ENCODE peak calls at places on chromosomes 3 and 15, in ten cellular contexts. B, U, M, I, O, E, L, K, G and V are unnamed samples.

GRCh38 chr15:35783203-35783602 is 237.2 kb upstream of the DPH6 start:
- DNase-seq in B (no peak), U (no peak), M (no peak), I (no peak), O (no peak), E (no peak), L (no peak), K (no peak), G (no peak), V (no peak)

GRCh38 chr15:98596885-98597343 is 51.4 kb upstream of the IGF1R start:
- DNase-seq in B (no peak), U (no peak), M (no peak), I (no peak), O (no peak), E (no peak), L (no peak), K (no peak), G (no peak), V (no peak)

GRCh38 chr3:53175613-53176537 is 14.9 kb downstream of the PRKCD start:
- DNase-seq in B (no peak), U (no peak), M (no peak), I (no peak), O (no peak), E (no peak), L (no peak), K (no peak), G (no peak), V (no peak)

GRCh38 chr3:126958638-126959085 is 24.3 kb upstream of the PLXNA1 start:
- DNase-seq in B (no peak), U (no peak), M (no peak), I (no peak), O (no peak), E (no peak), L (peak; percentile 11), K (no peak), G (no peak), V (no peak)

GRCh38 chr3:134651347-134652041 is 672 bp upstream of the KY start:
- DNase-seq in B (no peak), U (no peak), M (no peak), I (peak; percentile 31), O (no peak), E (no peak), L (peak; percentile 85), K (no peak), G (peak; percentile 47), V (no peak)

GRCh38 chr15:43105077-43105769 is 615 bp downstream of the UBR1 start:
- DNase-seq in B (no peak), U (no peak), M (no peak), I (peak; percentile 8), O (no peak), E (peak; percentile 54), L (no peak), K (no peak), G (peak; percentile 12), V (peak; percentile 18)

GRCh38 chr3:190258634-190259033 is 63.6 kb downstream of the CLDN1 start:
- DNase-seq in B (no peak), U (no peak), M (peak; percentile 33), I (peak; percentile 62), O (no peak), E (no peak), L (peak; percentile 36), K (no peak), G (peak; percentile 25), V (no peak)

GRCh38 chr15:90064931-90065681 is 37.2 kb downstream of the IDH2 start:
- DNase-seq in B (no peak), U (no peak), M (no peak), I (no peak), O (no peak), E (no peak), L (peak; percentile 85), K (no peak), G (no peak), V (peak; percentile 68)

GRCh38 chr15:43095243-43095642 is 10.6 kb downstream of the UBR1 start:
- DNase-seq in B (no peak), U (no peak), M (no peak), I (no peak), O (no peak), E (no peak), L (no peak), K (no peak), G (peak; percentile 87), V (no peak)

GRCh38 chr3:125013095-125013494 is 42.7 kb downstream of the HEG1 start:
- DNase-seq in B (no peak), U (no peak), M (no peak), I (no peak), O (no peak), E (no peak), L (no peak), K (no peak), G (no peak), V (no peak)

GRCh38 chr15:79849789-79850188 is 47.0 kb downstream of the MTHFS start:
- DNase-seq in B (no peak), U (no peak), M (peak; percentile 21), I (peak; percentile 46), O (no peak), E (no peak), L (no peak), K (peak; percentile 7), G (peak; percentile 21), V (peak; percentile 82)

GRCh38 chr15:75669191-75669878 is 21.6 kb downstream of the SNX33 start:
- DNase-seq in B (no peak), U (peak; percentile 99), M (no peak), I (no peak), O (peak; percentile 86), E (peak; percentile 100), L (no peak), K (no peak), G (peak; percentile 57), V (no peak)

GRCh38 chr3:69649713-69650419 is 89.4 kb upstream of the MITF start:
- DNase-seq in B (no peak), U (no peak), M (no peak), I (no peak), O (no peak), E (peak; percentile 13), L (no peak), K (no peak), G (peak; percentile 66), V (no peak)

GRCh38 chr15:48176097-48176496 is 2.0 kb downstream of the MYEF2 start:
- DNase-seq in B (no peak), U (no peak), M (no peak), I (no peak), O (no peak), E (no peak), L (no peak), K (no peak), G (peak; percentile 46), V (no peak)

GRCh38 chr3:101202640-101203039 is 117.7 kb downstream of the IMPG2 start:
- DNase-seq in B (no peak), U (no peak), M (no peak), I (no peak), O (no peak), E (no peak), L (no peak), K (no peak), G (no peak), V (no peak)

GRCh38 chr3:101204246-101204645 is 116.1 kb downstream of the IMPG2 start:
- DNase-seq in B (no peak), U (no peak), M (no peak), I (peak; percentile 16), O (no peak), E (peak; percentile 63), L (no peak), K (no peak), G (peak; percentile 27), V (no peak)

GRCh38 chr3:101203411-101203810 is 117.0 kb downstream of the IMPG2 start:
- DNase-seq in B (no peak), U (no peak), M (no peak), I (no peak), O (no peak), E (peak; percentile 41), L (no peak), K (no peak), G (peak; percentile 72), V (no peak)

GRCh38 chr3:101195951-101196713 is 124.2 kb downstream of the IMPG2 start:
- DNase-seq in B (no peak), U (no peak), M (peak; percentile 40), I (peak; percentile 74), O (peak; percentile 48), E (peak; percentile 60), L (no peak), K (no peak), G (peak; percentile 49), V (peak; percentile 83)

DNA sequence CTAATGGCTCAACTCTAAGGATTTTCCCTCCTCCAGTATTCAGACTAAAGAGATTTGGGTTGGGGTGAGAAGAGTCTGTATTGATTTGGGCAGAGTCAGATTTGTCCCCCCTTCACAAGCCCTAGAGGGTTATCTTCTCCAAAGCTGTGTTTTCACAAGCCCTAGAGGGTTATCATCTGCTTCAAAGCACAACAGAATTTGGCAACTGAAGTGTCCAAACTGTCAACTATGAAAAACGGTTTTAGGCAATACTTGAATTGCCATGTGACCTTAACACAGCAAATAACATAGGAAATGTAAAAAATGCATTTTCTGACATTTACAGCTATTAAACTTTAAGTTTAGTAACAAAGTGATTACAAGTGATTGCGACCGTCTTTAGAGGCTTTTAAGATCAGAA is 119.9 kb downstream of the IMPG2 start:
- DNase-seq in B (no peak), U (no peak), M (no peak), I (no peak), O (no peak), E (no peak), L (no peak), K (no peak), G (no peak), V (no peak)
- H3K4me1 ChIP-seq in B (no peaks in the 10 kb centered on the region), U (peaks cover 28% of the 10 kb centered on the region), M (no peaks in the 10 kb centered on the region), I (no peaks in the 10 kb centered on the region), O (no peaks in the 10 kb centered on the region), E (peaks cover 25% of the 10 kb centered on the region), L (peaks cover 7% of the 10 kb centered on the region), K (no peaks in the 10 kb centered on the region), G (peaks cover 5% of the 10 kb centered on the region), V (no peaks in the 10 kb centered on the region)

GRCh38 chr3:114214542-114215341 is 22.6 kb downstream of the ZNF80 start:
- DNase-seq in B (peak; percentile 13), U (no peak), M (no peak), I (no peak), O (no peak), E (no peak), L (no peak), K (peak; percentile 85), G (no peak), V (peak; percentile 70)
- H3K27ac ChIP-seq in B (no peak overlapping the region), U (no peak overlapping the region), M (no peak overlapping the region), I (no peak overlapping the region), O (no peak overlapping the region), E (no peak overlapping the region), L (no peak overlapping the region), K (peak overlapping the region; percentile 90), G (peak overlapping the region; percentile 70), V (peak overlapping the region; percentile 84)

GRCh38 chr3:132344666-132345280 is 27.6 kb downstream of the ACP3 start:
- DNase-seq in B (no peak), U (no peak), M (no peak), I (no peak), O (peak; percentile 27), E (peak; percentile 74), L (no peak), K (no peak), G (peak; percentile 81), V (no peak)
- H3K4me1 ChIP-seq in B (no peaks in the 10 kb centered on the region), U (peaks cover 15% of the 10 kb centered on the region), M (no peaks in the 10 kb centered on the region), I (peaks cover 3% of the 10 kb centered on the region), O (peaks cover 8% of the 10 kb centered on the region), E (peaks cover 3% of the 10 kb centered on the region), L (no peaks in the 10 kb centered on the region), K (no peaks in the 10 kb centered on the region), G (no peaks in the 10 kb centered on the region), V (peaks cover 1% of the 10 kb centered on the region)

DNA sequence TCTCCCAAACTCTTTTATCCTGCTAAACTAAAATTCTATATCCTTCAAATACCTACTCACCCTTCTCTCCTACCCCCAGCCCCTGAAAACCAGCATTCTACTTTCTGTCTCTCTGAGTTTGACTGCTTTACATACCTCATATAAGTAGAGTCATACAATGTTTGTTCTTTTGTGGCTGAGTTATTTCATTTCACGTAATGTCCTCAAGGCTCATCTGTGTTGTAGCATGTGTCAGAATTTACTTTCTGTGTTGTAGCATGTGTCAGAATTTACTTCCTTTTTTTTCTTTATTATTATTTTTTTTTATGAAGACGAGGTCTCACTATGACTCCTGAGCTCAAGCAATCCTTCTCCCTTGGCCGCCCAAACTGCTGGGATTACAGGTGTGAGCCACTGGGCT is 20.1 kb downstream of the IFT122 start:
- DNase-seq in B (no peak), U (no peak), M (no peak), I (no peak), O (no peak), E (no peak), L (no peak), K (no peak), G (no peak), V (no peak)
- H3K27ac ChIP-seq in B (no peak overlapping the region), U (no peak overlapping the region), M (no peak overlapping the region), I (no peak overlapping the region), O (no peak overlapping the region), E (no peak overlapping the region), L (no peak overlapping the region), K (no peak overlapping the region), G (no peak overlapping the region), V (no peak overlapping the region)